ENCODE peak calls at places on chromosomes 13 and 19, in six cellular contexts. O is A673, A is foreskin fibroblast, E is WERI-Rb-1, X is body of pancreas, Z is cardiac fibroblast. I is an unnamed sample.

GRCh38 chr13:61148691-61149332 is 266.8 kb downstream of the PCDH20 start:
- DNase-seq in O (peak; percentile 97), A (no peak), E (no peak), X (no peak), Z (no peak), I (no peak)

GRCh38 chr19:30314805-30315155 is 57.4 kb upstream of the ZNF536 start:
- DNase-seq in O (no peak), A (no peak), E (no peak), X (no peak), Z (no peak), I (no peak)

GRCh38 chr13:112744306-112745021 is 54.6 kb downstream of the ATP11A start:
- DNase-seq in O (no peak), A (peak; percentile 43), E (no peak), X (no peak), Z (peak; percentile 39), I (no peak)

GRCh38 chr13:20391597-20392452 is 133.8 kb downstream of the CRYL1 start:
- DNase-seq in O (peak; percentile 6), A (no peak), E (no peak), X (no peak), Z (no peak), I (peak; percentile 35)

GRCh38 chr19:32421589-32422361 is 16.2 kb downstream of the DPY19L3 start:
- DNase-seq in O (no peak), A (no peak), E (no peak), X (peak; percentile 11), Z (no peak), I (no peak)

GRCh38 chr13:75465236-75465635 is 16.7 kb downstream of the TBC1D4 start:
- DNase-seq in O (no peak), A (no peak), E (no peak), X (no peak), Z (no peak), I (no peak)

GRCh38 chr19:4583961-4584669 is 24.6 kb upstream of the SEMA6B start:
- DNase-seq in O (no peak), A (peak; percentile 61), E (peak; percentile 72), X (no peak), Z (peak; percentile 32), I (peak; percentile 84)

GRCh38 chr13:95573226-95573625 is 20.7 kb downstream of the CLDN10 start:
- DNase-seq in O (no peak), A (peak; percentile 68), E (no peak), X (no peak), Z (peak; percentile 73), I (no peak)

GRCh38 chr13:110089815-110090214 is 217.1 kb downstream of the COL4A1 start:
- DNase-seq in O (peak; percentile 14), A (peak; percentile 21), E (no peak), X (no peak), Z (no peak), I (no peak)

GRCh38 chr19:6733338-6734095 is 3.9 kb downstream of the GPR108 start:
- DNase-seq in O (no peak), A (no peak), E (no peak), X (no peak), Z (no peak), I (no peak)
- TF ChIP-seq CTCF in O (peak; percentile 55), A (no peak), E (peak; percentile 59), X (no peak), Z (peak; percentile 44), I (peak; percentile 15)

DNA sequence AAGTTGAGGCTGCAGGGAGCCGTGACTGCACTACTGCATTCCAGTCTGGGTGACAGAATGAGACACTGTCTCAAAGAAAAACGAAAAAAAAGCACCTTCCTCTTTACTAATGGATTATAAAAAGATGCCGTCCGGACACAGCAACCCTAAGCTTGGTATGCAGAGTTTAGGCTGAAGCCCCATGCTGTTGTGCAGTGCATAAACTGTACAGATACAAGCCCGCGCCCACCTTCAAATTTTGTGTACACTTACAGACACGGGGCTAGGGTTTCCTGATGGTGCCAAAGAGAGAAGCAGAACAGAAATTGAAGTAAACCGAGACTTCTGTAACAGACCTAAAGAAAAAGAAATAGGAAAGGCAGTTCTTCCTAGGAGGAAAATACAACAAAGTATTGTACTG is 9.0 kb downstream of the LPAR6 start:
- DNase-seq in O (no peak), A (no peak), E (no peak), X (peak; percentile 3), Z (no peak), I (no peak)
- TF ChIP-seq CTCF in O (no peak), A (no peak), E (no peak), X (no peak), Z (no peak), I (no peak)

GRCh38 chr19:38224014-38224862 is at the start of gene DPF1:
- DNase-seq in O (peak; percentile 90), A (peak; percentile 91), E (peak; percentile 91), X (peak; percentile 27), Z (peak; percentile 64), I (peak; percentile 93)
- TF ChIP-seq CTCF in O (peak; percentile 25), A (no peak), E (peak; percentile 65), X (no peak), Z (peak; percentile 10), I (peak; percentile 36)

GRCh38 chr13:100890645-100891044 is 216.1 kb upstream of the TMTC4 start:
- DNase-seq in O (no peak), A (no peak), E (no peak), X (no peak), Z (no peak), I (no peak)
- TF ChIP-seq CTCF in O (no peak), A (no peak), E (no peak), X (no peak), Z (no peak), I (no peak)

GRCh38 chr19:29022165-29022564 is 190.8 kb downstream of the UQCRFS1 start:
- DNase-seq in O (no peak), A (no peak), E (no peak), X (no peak), Z (no peak), I (no peak)

GRCh38 chr19:29018542-29018941 is 194.4 kb downstream of the UQCRFS1 start:
- DNase-seq in O (no peak), A (no peak), E (no peak), X (no peak), Z (no peak), I (no peak)

GRCh38 chr19:29019403-29019802 is 193.5 kb downstream of the UQCRFS1 start:
- DNase-seq in O (no peak), A (no peak), E (no peak), X (no peak), Z (no peak), I (no peak)

GRCh38 chr19:29017788-29018187 is 195.2 kb downstream of the UQCRFS1 start:
- DNase-seq in O (no peak), A (no peak), E (no peak), X (no peak), Z (no peak), I (no peak)

GRCh38 chr19:29022599-29022998 is 190.4 kb downstream of the UQCRFS1 start:
- DNase-seq in O (no peak), A (no peak), E (no peak), X (no peak), Z (no peak), I (no peak)
- TF ChIP-seq CTCF in O (no peak), A (no peak), E (no peak), X (no peak), Z (no peak), I (no peak)

DNA sequence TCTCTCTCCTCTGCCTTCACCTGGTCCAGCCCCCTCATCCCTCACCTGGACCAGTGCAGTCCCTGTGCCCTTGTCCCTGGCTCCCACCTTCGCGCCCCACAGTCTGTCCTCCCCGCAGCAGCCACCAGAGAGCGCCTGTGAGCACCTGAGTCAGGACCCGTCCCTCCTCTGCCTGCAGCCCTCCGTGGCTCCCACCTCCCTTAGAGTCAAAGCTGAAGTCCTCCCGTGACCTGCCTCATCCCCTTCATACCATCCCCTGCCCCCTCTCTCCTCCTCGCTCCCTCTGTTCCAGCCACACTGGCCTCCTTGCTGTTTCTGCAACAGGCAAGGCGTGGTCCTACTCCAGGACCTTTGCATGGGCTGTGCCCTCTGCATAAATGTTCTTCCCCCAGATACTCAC is 10.3 kb downstream of the CELF5 start:
- DNase-seq in O (no peak), A (no peak), E (peak; percentile 42), X (no peak), Z (no peak), I (no peak)
- TF ChIP-seq CTCF in O (peak; percentile 51), A (no peak), E (peak; percentile 82), X (no peak), Z (peak; percentile 38), I (no peak)